ENCODE peak calls at places on chromosomes 11 and 22, in ten cellular contexts. Q is HCT116, R is sigmoid colon, P is endothelial cell of umbilical vein, U is spleen, T is GM12891, Y is esophagus muscularis mucosa, G is HL-60, B is transverse colon, H is suprapubic skin. M is an unnamed sample.

GRCh38 chr11:103870821-103871309 is 165.6 kb upstream of the DDI1 start:
- DNase-seq in U (no peak), T (no peak), G (no peak), R (peak; percentile 89), B (no peak), Q (no peak), P (no peak), Y (peak; percentile 94), H (peak; percentile 87), M (no peak)

GRCh38 chr11:19812096-19812495 is 99.5 kb downstream of the NAV2 start:
- DNase-seq in T (no peak), P (no peak), B (no peak), Q (no peak), G (no peak), Y (no peak), H (no peak), R (no peak), U (no peak), M (no peak)

GRCh38 chr11:10651579-10652361 is 41.8 kb downstream of the IRAG1 start:
- DNase-seq in B (no peak), U (no peak), G (no peak), R (peak; percentile 66), P (no peak), T (no peak), Y (no peak), Q (peak; percentile 44), H (peak; percentile 60), M (no peak)

GRCh38 chr11:15852179-15852578 is 504.2 kb downstream of the SOX6 start:
- DNase-seq in Y (no peak), R (no peak), U (no peak), P (no peak), G (no peak), B (peak; percentile 36), H (no peak), T (no peak), Q (peak; percentile 19), M (no peak)

GRCh38 chr22:43867839-43868652 is 5.7 kb upstream of the SULT4A1 start:
- DNase-seq in T (no peak), R (peak; percentile 54), H (no peak), P (peak; percentile 59), U (peak; percentile 75), B (peak; percentile 34), Y (no peak), G (peak; percentile 21), Q (no peak), M (no peak)

GRCh38 chr11:73838443-73839122 is 38.1 kb downstream of the COA4 start:
- DNase-seq in R (no peak), Y (no peak), P (no peak), Q (no peak), B (no peak), H (no peak), T (no peak), G (no peak), U (no peak), M (no peak)

GRCh38 chr11:104033134-104033533 is 3.3 kb upstream of the DDI1 start:
- DNase-seq in R (no peak), B (no peak), Y (no peak), T (no peak), P (peak; percentile 9), G (no peak), U (no peak), Q (no peak), H (no peak), M (no peak)

GRCh38 chr11:115910379-115910778 is 406.2 kb upstream of the CADM1 start:
- DNase-seq in U (no peak), B (no peak), Q (no peak), G (no peak), T (no peak), P (no peak), R (no peak), Y (no peak), H (no peak), M (no peak)

GRCh38 chr11:67239795-67240574 is 26.3 kb upstream of the GRK2 start:
- DNase-seq in P (peak; percentile 100), T (peak; percentile 76), B (peak; percentile 97), U (peak; percentile 98), Y (peak; percentile 99), G (peak; percentile 99), H (peak; percentile 97), Q (peak; percentile 93), R (peak; percentile 99), M (peak; percentile 98)

GRCh38 chr11:67242548-67242947 is 23.7 kb upstream of the GRK2 start:
- DNase-seq in P (no peak), R (no peak), U (no peak), G (no peak), B (no peak), H (no peak), Y (no peak), Q (no peak), T (no peak), M (no peak)

GRCh38 chr11:67238894-67239794 is 27.1 kb upstream of the GRK2 start:
- DNase-seq in Q (no peak), U (no peak), B (no peak), P (peak; percentile 21), G (no peak), R (no peak), T (no peak), H (no peak), Y (no peak), M (no peak)

GRCh38 chr11:67237574-67237973 is 28.7 kb upstream of the GRK2 start:
- DNase-seq in Y (no peak), G (no peak), U (no peak), T (no peak), Q (no peak), B (no peak), H (no peak), R (no peak), P (no peak), M (no peak)

DNA sequence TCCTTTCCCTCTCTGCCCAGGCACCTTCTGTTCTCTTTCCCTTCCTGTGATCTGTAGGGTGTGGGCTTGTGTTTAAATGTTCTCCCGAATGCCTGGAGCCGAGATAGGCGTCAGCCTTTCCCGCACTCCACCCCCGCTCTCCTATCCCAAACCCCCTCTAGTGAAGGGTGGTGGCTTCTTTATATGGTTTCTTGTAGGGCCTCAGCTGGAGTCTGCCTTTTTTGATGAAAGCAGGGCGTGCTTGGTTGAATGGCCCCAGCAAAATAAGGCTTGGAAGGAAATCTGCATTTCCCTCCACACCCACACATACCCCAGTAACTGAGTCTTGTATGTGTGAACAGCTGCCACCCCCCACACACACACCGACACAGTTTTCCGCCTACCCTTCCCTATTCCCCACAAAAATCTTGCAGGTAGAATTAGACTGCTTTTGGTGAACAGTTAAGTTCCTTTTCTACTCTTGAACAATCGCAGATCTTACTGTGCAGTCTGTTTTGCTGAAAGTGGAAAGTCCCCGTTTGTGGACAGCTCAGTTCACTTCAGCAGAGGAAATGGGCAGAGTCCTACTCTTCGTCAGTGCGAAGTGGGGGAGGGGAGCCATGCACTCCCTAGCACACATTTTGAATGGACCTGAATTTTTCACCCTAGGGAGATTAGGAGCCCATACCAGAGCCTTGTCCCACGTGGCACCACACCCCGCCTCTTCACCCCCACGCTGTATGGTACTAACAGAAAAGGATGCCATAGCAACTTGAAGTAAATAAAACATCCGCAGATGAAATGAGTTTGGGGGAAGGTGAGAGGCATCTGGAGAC is 25.5 kb upstream of the GRK2 start:
- DNase-seq in Q (no peak), T (no peak), G (peak; percentile 73), P (peak; percentile 83), R (peak; percentile 81), Y (no peak), H (no peak), B (peak; percentile 82), U (peak; percentile 87), M (no peak)
- TF ChIP-seq POLR2AphosphoS5 in Q (no peak), T (peak; percentile 79), G (no peak), P (peak; percentile 17), R (peak; percentile 4), Y (peak; percentile 59), H (no peak), B (peak; percentile 68), U (peak; percentile 87), M (no peak)

GRCh38 chr11:130212431-130212961 is 52.9 kb downstream of the ST14 start:
- DNase-seq in R (peak; percentile 55), U (peak; percentile 74), H (peak; percentile 64), G (no peak), P (no peak), Y (peak; percentile 90), T (no peak), B (peak; percentile 9), Q (no peak), M (no peak)

GRCh38 chr11:130214861-130215530 is 55.4 kb downstream of the ST14 start:
- DNase-seq in T (no peak), U (no peak), H (no peak), G (no peak), R (no peak), B (no peak), Y (peak; percentile 72), P (no peak), Q (no peak), M (peak; percentile 44)

GRCh38 chr11:130213979-130214281 is 54.3 kb downstream of the ST14 start:
- DNase-seq in T (no peak), U (no peak), Y (peak; percentile 57), Q (no peak), R (no peak), G (no peak), P (no peak), H (no peak), B (no peak), M (peak; percentile 60)

GRCh38 chr11:130211781-130212401 is 52.3 kb downstream of the ST14 start:
- DNase-seq in Q (no peak), R (peak; percentile 48), H (peak; percentile 64), Y (peak; percentile 66), U (peak; percentile 77), T (no peak), P (no peak), G (no peak), B (peak; percentile 6), M (peak; percentile 79)

DNA sequence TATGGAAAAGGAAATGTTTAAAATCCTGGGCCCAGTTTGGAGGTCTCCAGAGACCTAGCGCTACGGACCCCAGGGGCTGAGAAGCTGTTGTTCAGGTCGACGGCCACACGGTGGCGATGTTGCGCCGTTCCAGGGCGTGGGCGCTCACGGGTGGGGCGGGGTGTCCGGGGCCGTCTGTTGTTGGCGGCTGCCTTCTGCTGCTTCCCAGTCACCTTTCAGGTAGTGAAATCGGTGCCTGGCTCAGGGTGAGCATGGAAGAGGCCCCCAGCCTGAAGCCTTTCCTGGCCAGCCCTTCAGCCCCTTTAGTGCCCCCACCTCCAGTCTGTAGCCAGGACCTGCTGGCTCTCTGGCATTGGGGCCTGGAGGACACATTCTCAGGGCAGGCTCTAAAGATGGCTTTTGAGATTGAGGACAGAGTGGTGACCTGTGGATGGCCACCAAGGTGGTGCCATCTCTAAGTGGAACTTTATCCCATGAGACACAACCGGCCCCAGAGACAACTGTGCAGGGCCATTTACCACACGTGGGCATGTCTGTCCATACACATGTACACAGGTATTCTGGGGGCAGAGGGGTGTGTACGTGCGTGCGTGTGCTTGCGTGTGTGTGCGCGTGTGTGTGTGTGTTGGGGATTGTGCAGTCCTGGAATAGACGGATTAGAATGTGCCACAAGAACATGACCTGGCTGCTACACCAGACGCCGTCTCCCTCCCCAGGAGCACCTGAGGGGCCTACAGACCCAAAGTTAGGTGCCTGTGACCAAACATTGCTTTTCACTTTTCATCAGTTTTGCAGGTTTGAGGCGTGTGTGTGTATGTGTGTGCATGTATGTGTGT is 53.8 kb downstream of the ST14 start:
- DNase-seq in R (peak; percentile 77), Q (peak; percentile 3), U (peak; percentile 95), T (peak; percentile 80), G (peak; percentile 54), P (peak; percentile 40), B (peak; percentile 75), H (peak; percentile 83), Y (peak; percentile 88), M (peak; percentile 77)
- TF ChIP-seq POLR2AphosphoS5 in R (no peak), Q (no peak), U (no peak), T (no peak), G (no peak), P (no peak), B (peak; percentile 27), H (no peak), Y (peak; percentile 21), M (no peak)

GRCh38 chr11:125871391-125872137 is 15.9 kb upstream of the HYLS1 start:
- DNase-seq in H (no peak), B (no peak), G (peak; percentile 30), T (no peak), U (no peak), Q (peak; percentile 29), R (no peak), Y (no peak), P (peak; percentile 53), M (no peak)
- TF ChIP-seq POLR2AphosphoS5 in H (no peak), B (no peak), G (no peak), T (no peak), U (no peak), Q (no peak), R (no peak), Y (no peak), P (no peak), M (no peak)

DNA sequence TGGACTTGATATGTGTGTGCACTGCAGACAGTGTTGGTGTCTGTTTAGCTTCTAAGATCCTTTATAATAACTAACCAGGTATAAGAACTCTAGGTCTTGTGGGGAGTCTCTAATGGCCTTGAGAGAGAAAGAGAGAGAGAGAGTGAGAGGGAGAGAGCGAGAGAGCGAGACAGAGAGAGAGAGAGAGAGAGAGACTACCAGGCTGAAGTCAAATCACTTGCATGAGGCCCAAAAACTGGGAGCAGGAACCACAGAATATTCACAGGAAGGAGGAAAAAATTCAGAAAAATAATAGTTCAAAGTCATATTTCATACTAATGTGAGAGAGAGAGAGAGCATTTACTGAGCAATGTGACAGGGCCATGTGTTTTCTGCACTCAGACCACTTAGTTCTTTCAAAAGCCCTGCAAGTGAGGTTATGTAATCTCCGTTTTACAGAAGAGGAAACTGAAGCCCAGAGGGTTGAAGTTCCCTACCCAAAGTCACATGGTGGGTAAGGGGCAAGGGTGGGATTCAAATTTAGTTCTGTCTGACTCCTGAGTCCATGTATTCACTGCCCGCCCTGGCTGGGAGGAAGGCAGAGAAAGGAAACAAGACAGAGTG is 8.5 kb upstream of the MIAT start:
- DNase-seq in P (no peak), T (no peak), R (no peak), H (no peak), Q (no peak), U (no peak), Y (no peak), G (peak; percentile 81), B (no peak), M (no peak)
- TF ChIP-seq POLR2AphosphoS5 in P (no peak), T (no peak), R (no peak), H (no peak), Q (no peak), U (no peak), Y (no peak), G (peak; percentile 46), B (no peak), M (no peak)

M was measured in vagina.